ENCODE peak calls at places on chromosomes 6 and 20, in seven cellular contexts. One of them, this sample, is unnamed.

GRCh38 chr6:18211338-18211737 is 53.0 kb downstream of the DEK start:
- DNase-seq in AG08396: no peak
- DNase-seq in hypothalamus: no peak
- DNase-seq in NCI-H2171 treated with DMSO at 0.1 percent for 48 hours: no peak
- DNase-seq in EL: no peak
- DNase-seq in thoracic aorta: no peak
- DNase-seq in amniotic stem cell: no peak
- DNase-seq in this sample: no peak

GRCh38 chr20:59821201-59821600 is 112.2 kb downstream of the SYCP2 start:
- DNase-seq in AG08396: no peak
- DNase-seq in hypothalamus: no peak
- DNase-seq in NCI-H2171 treated with DMSO at 0.1 percent for 48 hours: no peak
- DNase-seq in EL: no peak
- DNase-seq in thoracic aorta: no peak
- DNase-seq in amniotic stem cell: no peak
- DNase-seq in this sample: no peak

GRCh38 chr6:41071501-41071922 is 644 bp downstream of the OARD1 start:
- DNase-seq in AG08396: no peak
- DNase-seq in hypothalamus: no peak
- DNase-seq in NCI-H2171 treated with DMSO at 0.1 percent for 48 hours: peak; percentile 84
- DNase-seq in EL: no peak
- DNase-seq in thoracic aorta: no peak
- DNase-seq in amniotic stem cell: no peak
- DNase-seq in this sample: no peak

GRCh38 chr6:160077526-160077925 is 44.1 kb upstream of the SLC22A1 start:
- DNase-seq in AG08396: peak; percentile 71
- DNase-seq in hypothalamus: no peak
- DNase-seq in NCI-H2171 treated with DMSO at 0.1 percent for 48 hours: no peak
- DNase-seq in EL: peak; percentile 37
- DNase-seq in thoracic aorta: no peak
- DNase-seq in amniotic stem cell: peak; percentile 11
- DNase-seq in this sample: no peak

GRCh38 chr6:116974526-116974925 is 97.5 kb downstream of the RFX6 start:
- DNase-seq in AG08396: no peak
- DNase-seq in hypothalamus: no peak
- DNase-seq in NCI-H2171 treated with DMSO at 0.1 percent for 48 hours: no peak
- DNase-seq in EL: no peak
- DNase-seq in thoracic aorta: no peak
- DNase-seq in amniotic stem cell: no peak
- DNase-seq in this sample: no peak

GRCh38 chr20:59940129-59940955 is at the start of the genes FAM217B and PPP1R3D:
- DNase-seq in AG08396: peak; percentile 98
- DNase-seq in hypothalamus: peak; percentile 96
- DNase-seq in NCI-H2171 treated with DMSO at 0.1 percent for 48 hours: peak; percentile 90
- DNase-seq in EL: peak; percentile 96
- DNase-seq in thoracic aorta: peak; percentile 93
- DNase-seq in amniotic stem cell: peak; percentile 86
- DNase-seq in this sample: peak; percentile 55

GRCh38 chr6:40011844-40012243 is 77.6 kb upstream of the MOCS1 start:
- DNase-seq in AG08396: no peak
- DNase-seq in hypothalamus: no peak
- DNase-seq in NCI-H2171 treated with DMSO at 0.1 percent for 48 hours: no peak
- DNase-seq in EL: no peak
- DNase-seq in thoracic aorta: no peak
- DNase-seq in amniotic stem cell: no peak
- DNase-seq in this sample: no peak

GRCh38 chr6:45663181-45664180 is 285.7 kb upstream of the SUPT3H start:
- DNase-seq in AG08396: peak; percentile 65
- DNase-seq in hypothalamus: peak; percentile 57
- DNase-seq in NCI-H2171 treated with DMSO at 0.1 percent for 48 hours: no peak
- DNase-seq in EL: no peak
- DNase-seq in thoracic aorta: no peak
- DNase-seq in amniotic stem cell: no peak
- DNase-seq in this sample: no peak

GRCh38 chr20:14829897-14830296 is 492.5 kb upstream of the FLRT3 start:
- DNase-seq in AG08396: no peak
- DNase-seq in hypothalamus: no peak
- DNase-seq in NCI-H2171 treated with DMSO at 0.1 percent for 48 hours: peak; percentile 82
- DNase-seq in EL: no peak
- DNase-seq in thoracic aorta: no peak
- DNase-seq in amniotic stem cell: no peak
- DNase-seq in this sample: no peak

GRCh38 chr6:43396408-43397149 is 27.1 kb upstream of the ZNF318 start:
- DNase-seq in AG08396: no peak
- DNase-seq in hypothalamus: no peak
- DNase-seq in NCI-H2171 treated with DMSO at 0.1 percent for 48 hours: no peak
- DNase-seq in EL: no peak
- DNase-seq in thoracic aorta: no peak
- DNase-seq in amniotic stem cell: no peak
- DNase-seq in this sample: no peak

GRCh38 chr6:30678964-30679726 is 6.3 kb upstream of the DHX16 start:
- DNase-seq in AG08396: peak; percentile 77
- DNase-seq in hypothalamus: peak; percentile 86
- DNase-seq in NCI-H2171 treated with DMSO at 0.1 percent for 48 hours: peak; percentile 46
- DNase-seq in EL: peak; percentile 73
- DNase-seq in thoracic aorta: no peak
- DNase-seq in amniotic stem cell: no peak
- DNase-seq in this sample: peak; percentile 32

GRCh38 chr6:83958250-83958685 is 75.3 kb upstream of the MRAP2 start:
- DNase-seq in AG08396: no peak
- DNase-seq in hypothalamus: no peak
- DNase-seq in NCI-H2171 treated with DMSO at 0.1 percent for 48 hours: no peak
- DNase-seq in EL: peak; percentile 74
- DNase-seq in thoracic aorta: no peak
- DNase-seq in amniotic stem cell: no peak
- DNase-seq in this sample: no peak

GRCh38 chr6:961407-961930 is 268.5 kb upstream of the EXOC2 start:
- DNase-seq in AG08396: no peak
- DNase-seq in hypothalamus: peak; percentile 3
- DNase-seq in NCI-H2171 treated with DMSO at 0.1 percent for 48 hours: no peak
- DNase-seq in EL: no peak
- DNase-seq in thoracic aorta: no peak
- DNase-seq in amniotic stem cell: no peak
- DNase-seq in this sample: no peak

GRCh38 chr6:32081168-32081624 is 27.9 kb downstream of the TNXB start:
- DNase-seq in AG08396: peak; percentile 94
- DNase-seq in hypothalamus: no peak
- DNase-seq in NCI-H2171 treated with DMSO at 0.1 percent for 48 hours: no peak
- DNase-seq in EL: peak; percentile 97
- DNase-seq in thoracic aorta: peak; percentile 40
- DNase-seq in amniotic stem cell: peak; percentile 12
- DNase-seq in this sample: no peak

GRCh38 chr6:132780770-132781371 is 17.6 kb downstream of the SLC18B1 start:
- DNase-seq in AG08396: peak; percentile 35
- DNase-seq in hypothalamus: no peak
- DNase-seq in NCI-H2171 treated with DMSO at 0.1 percent for 48 hours: no peak
- DNase-seq in EL: peak; percentile 10
- DNase-seq in thoracic aorta: no peak
- DNase-seq in amniotic stem cell: no peak
- DNase-seq in this sample: no peak

GRCh38 chr6:137175157-137175889 is 1.9 kb upstream of the IL22RA2 start:
- DNase-seq in AG08396: no peak
- DNase-seq in hypothalamus: no peak
- DNase-seq in NCI-H2171 treated with DMSO at 0.1 percent for 48 hours: no peak
- DNase-seq in EL: no peak
- DNase-seq in thoracic aorta: no peak
- DNase-seq in amniotic stem cell: no peak
- DNase-seq in this sample: no peak

GRCh38 chr6:93165850-93166249 is 253.5 kb downstream of the EPHA7 start:
- DNase-seq in AG08396: no peak
- DNase-seq in hypothalamus: no peak
- DNase-seq in NCI-H2171 treated with DMSO at 0.1 percent for 48 hours: no peak
- DNase-seq in EL: no peak
- DNase-seq in thoracic aorta: no peak
- DNase-seq in amniotic stem cell: no peak
- DNase-seq in this sample: no peak

GRCh38 chr6:124055986-124056385 is 252.3 kb downstream of the NKAIN2 start:
- DNase-seq in AG08396: no peak
- DNase-seq in hypothalamus: no peak
- DNase-seq in NCI-H2171 treated with DMSO at 0.1 percent for 48 hours: no peak
- DNase-seq in EL: no peak
- DNase-seq in thoracic aorta: no peak
- DNase-seq in amniotic stem cell: no peak
- DNase-seq in this sample: no peak

GRCh38 chr20:29410805-29411457 is 1846.5 kb upstream of the DEFB115 start:
- DNase-seq in AG08396: no peak
- DNase-seq in hypothalamus: no peak
- DNase-seq in NCI-H2171 treated with DMSO at 0.1 percent for 48 hours: no peak
- DNase-seq in EL: no peak
- DNase-seq in thoracic aorta: no peak
- DNase-seq in amniotic stem cell: no peak
- DNase-seq in this sample: no peak

GRCh38 chr6:139474145-139475108 is 100.0 kb upstream of the CITED2 start:
- DNase-seq in AG08396: peak; percentile 17
- DNase-seq in hypothalamus: no peak
- DNase-seq in NCI-H2171 treated with DMSO at 0.1 percent for 48 hours: peak; percentile 97
- DNase-seq in EL: peak; percentile 23
- DNase-seq in thoracic aorta: no peak
- DNase-seq in amniotic stem cell: no peak
- DNase-seq in this sample: no peak

GRCh38 chr6:85887467-85887866 is 244.8 kb upstream of the SYNCRIP start:
- DNase-seq in AG08396: no peak
- DNase-seq in hypothalamus: no peak
- DNase-seq in NCI-H2171 treated with DMSO at 0.1 percent for 48 hours: no peak
- DNase-seq in EL: no peak
- DNase-seq in thoracic aorta: no peak
- DNase-seq in amniotic stem cell: no peak
- DNase-seq in this sample: no peak